ENCODE peak calls at places on chromosome 19, in four cellular contexts. X, O, Z and T are unnamed samples.

GRCh38 chr19:47479701-47480503 is 4.1 kb downstream of the KPTN start:
- DNase-seq in X (no peak), O (peak), Z (peak), T (peak)

GRCh38 chr19:34317311-34317927 is 47.6 kb upstream of the GPI start:
- DNase-seq in X (no peak), O (no peak), Z (no peak), T (peak)

GRCh38 chr19:33414667-33415605 is 41.4 kb downstream of the CEBPG start:
- DNase-seq in X (no peak), O (no peak), Z (no peak), T (no peak)

GRCh38 chr19:2443116-2443784 is 13.5 kb downstream of the LMNB2 start:
- DNase-seq in X (no peak), O (no peak), Z (no peak), T (no peak)

GRCh38 chr19:35774274-35775045 is 904 bp upstream of the ARHGAP33 start:
- DNase-seq in X (no peak), O (no peak), Z (peak), T (no peak)

GRCh38 chr19:18514800-18515682 is 6.8 kb downstream of the ELL start:
- DNase-seq in X (peak), O (no peak), Z (no peak), T (peak)

GRCh38 chr19:18417250-18418033 is 1.8 kb upstream of the SSBP4 start:
- DNase-seq in X (peak), O (no peak), Z (peak), T (peak)

GRCh38 chr19:42130254-42130573 is 2.0 kb downstream of the POU2F2 start:
- DNase-seq in X (no peak), O (no peak), Z (no peak), T (no peak)

GRCh38 chr19:16133818-16134217 is 9.7 kb upstream of the HSH2D start:
- DNase-seq in X (no peak), O (no peak), Z (no peak), T (no peak)
- H3K27ac ChIP-seq in X (no peak), O (no peak), Z (no peak), T (no peak)

DNA sequence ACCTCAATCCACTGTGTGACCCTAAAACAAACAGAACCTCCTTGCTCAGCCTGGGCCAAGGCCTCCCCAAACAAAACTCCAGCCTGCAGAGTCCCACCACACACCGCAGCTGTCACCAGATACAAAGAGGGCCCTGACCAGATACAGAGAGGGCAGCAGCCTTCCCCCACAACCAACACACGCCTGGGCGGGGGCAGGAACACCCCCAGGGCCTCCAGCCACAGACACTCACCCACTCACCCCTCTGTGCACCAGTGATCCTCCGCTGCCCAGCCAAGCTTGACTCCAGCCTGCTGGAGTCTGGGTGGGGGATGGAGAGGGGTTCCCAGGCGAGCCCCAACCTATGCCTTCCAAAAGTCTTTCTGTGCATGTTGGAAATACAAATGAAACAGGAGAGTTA is 5.9 kb upstream of the CIRBP start:
- DNase-seq in X (no peak), O (no peak), Z (no peak), T (no peak)
- H3K9ac ChIP-seq in X (no peak), O (no peak), Z (no peak), T (no peak)

DNA sequence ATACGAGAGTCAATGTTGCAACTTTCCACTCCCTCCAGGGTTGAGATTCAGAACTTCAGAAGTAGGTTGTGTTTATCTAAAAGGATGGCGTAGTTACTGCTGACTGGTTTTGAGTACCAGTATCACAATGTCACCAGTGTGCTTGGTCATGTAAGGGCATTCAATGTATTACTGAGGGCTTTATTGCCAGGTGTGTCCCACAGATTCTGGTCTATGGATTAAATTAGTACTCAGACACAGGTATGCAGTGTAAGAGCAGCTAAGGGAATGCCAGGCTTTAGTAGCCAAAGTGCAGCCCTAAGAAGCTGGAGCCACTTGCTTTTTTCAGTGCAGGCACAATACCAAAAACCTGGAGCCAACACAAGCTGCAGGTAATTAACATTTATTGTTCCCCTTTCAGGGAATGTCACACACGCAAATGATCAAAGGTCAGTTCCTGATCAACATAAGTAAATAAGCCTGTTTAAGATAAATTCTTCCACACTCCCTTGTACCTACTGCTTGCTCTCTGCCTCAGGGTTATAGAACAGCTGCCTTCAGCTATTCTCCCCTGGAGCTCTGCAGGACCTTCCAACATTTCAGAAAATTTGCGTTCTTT is 130.1 kb upstream of the ZNF91 start:
- DNase-seq in X (no peak), O (no peak), Z (no peak), T (no peak)
- H4K5ac ChIP-seq in X (no peak), O (no peak), Z (no peak), T (no peak)

DNA sequence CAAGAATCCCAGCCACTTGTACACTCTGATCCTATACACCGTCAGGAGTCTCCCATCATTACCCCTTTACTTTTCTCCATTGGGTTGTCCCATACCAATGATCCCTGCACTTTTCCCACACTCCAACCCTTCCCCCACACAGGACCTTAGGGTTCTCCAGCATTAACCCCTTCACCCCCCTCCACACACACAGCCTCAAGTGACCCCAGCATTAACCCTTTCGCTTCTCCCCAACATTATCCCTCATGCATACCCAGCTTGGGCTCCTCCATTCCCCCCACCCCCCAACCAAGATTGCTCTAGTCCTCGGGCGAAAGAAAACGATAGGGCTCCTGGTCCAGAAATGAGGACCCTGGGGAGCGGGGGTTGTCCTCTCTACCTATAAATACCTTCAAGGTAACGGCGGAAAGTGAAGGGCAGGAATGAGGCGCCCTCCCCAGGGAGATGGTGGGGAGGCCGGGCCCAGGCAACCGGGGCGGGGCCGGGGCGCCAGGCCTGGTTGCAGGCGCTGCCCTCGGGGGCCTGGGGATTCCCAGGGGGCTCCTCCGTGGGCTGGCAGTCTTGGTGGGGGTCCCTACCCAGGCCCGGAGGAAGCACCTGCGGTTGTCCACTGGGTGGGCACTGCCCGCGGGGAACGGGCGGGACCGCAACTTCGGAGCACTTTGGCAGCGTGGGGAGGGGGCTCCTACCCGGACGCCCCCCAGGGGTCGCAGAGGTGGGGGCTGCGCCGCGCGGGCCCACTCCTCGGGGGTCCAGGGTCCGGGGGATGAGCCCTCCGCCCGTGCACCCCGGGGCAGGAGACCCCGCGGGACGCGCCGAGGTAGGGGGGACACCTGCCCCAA is 757 bp downstream of the WIZ start:
- DNase-seq in X (no peak), O (no peak), Z (no peak), T (no peak)
- H3K27ac ChIP-seq in X (peak), O (no peak), Z (no peak), T (no peak)

GRCh38 chr19:55486971-55487883 is 1.0 kb upstream of the SSC5D start:
- DNase-seq in X (peak), O (no peak), Z (no peak), T (peak)

GRCh38 chr19:55484571-55485438 is at the start of gene NAT14:
- DNase-seq in X (peak), O (peak), Z (peak), T (peak)

GRCh38 chr19:55483681-55484361 is 1.2 kb upstream of the NAT14 start:
- DNase-seq in X (no peak), O (no peak), Z (no peak), T (peak)

GRCh38 chr19:55486043-55486970 is 1.3 kb downstream of the NAT14 start:
- DNase-seq in X (no peak), O (no peak), Z (no peak), T (no peak)

DNA sequence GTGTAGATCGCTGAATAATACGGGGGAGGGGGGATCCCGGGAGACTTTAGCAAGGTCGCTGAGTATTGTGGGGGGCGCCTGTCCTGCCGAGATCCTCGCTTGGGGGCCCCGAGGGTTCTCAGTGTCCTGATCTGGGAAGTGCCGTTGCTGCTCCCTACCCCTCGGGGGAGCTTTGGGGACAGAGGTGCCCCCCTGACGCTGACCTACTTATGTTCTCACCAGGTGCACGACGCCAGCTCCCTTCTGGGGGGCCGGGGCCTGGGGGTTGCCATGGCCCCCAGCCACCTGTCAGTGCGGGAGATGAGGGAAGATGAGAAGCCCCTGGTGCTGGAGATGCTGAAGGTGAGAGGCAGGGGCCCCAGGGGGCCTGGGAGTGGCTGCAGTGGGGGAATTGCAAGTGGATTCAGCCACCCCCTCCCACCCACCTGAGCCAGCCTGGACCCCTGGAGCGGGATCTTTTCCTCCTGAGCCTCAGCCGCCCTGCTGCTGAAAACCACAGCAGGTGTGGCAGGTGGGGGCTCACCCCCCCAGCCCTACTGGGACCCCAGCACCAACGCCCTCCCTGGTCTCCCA is 537 bp downstream of the NAT14 start:
- DNase-seq in X (no peak), O (no peak), Z (no peak), T (peak)
- H3K9ac ChIP-seq in X (peak), O (peak), Z (peak), T (peak)

GRCh38 chr19:29128203-29128602 is 84.7 kb downstream of the UQCRFS1 start:
- DNase-seq in X (no peak), O (no peak), Z (no peak), T (no peak)

GRCh38 chr19:29129148-29129547 is 83.8 kb downstream of the UQCRFS1 start:
- DNase-seq in X (no peak), O (no peak), Z (no peak), T (no peak)
- H4K5ac ChIP-seq in X (no peak), O (no peak), Z (no peak), T (no peak)